ENCODE peak calls at places on chromosomes 12 and 14, in eight cellular contexts. O, R, B, H, I, U, Z and J are unnamed samples. For H3K27me3 and H3K4me1, the result is how much of the 10 kb centered on the place peaks cover.

GRCh38 chr12:104750061-104750460 is 208.0 kb downstream of the SLC41A2 start:
- DNase-seq in O (no peak), R (no peak), B (no peak), H (no peak), I (peak), U (no peak), Z (no peak), J (peak)

GRCh38 chr12:24909667-24910066 is 39.2 kb downstream of the BCAT1 start:
- DNase-seq in O (peak), R (no peak), B (peak), H (no peak), I (no peak), U (no peak), Z (no peak), J (peak)

GRCh38 chr14:79598339-79598738 is 613.0 kb downstream of the DIO2 start:
- DNase-seq in O (no peak), R (no peak), B (no peak), H (no peak), I (no peak), U (no peak), Z (no peak), J (no peak)

GRCh38 chr12:49038291-49038955 is 19.8 kb upstream of the PRKAG1 start:
- DNase-seq in O (no peak), R (no peak), B (no peak), H (no peak), I (no peak), U (no peak), Z (no peak), J (no peak)

GRCh38 chr12:75666126-75666979 is 154.9 kb upstream of the KRR1 start:
- DNase-seq in O (no peak), R (no peak), B (no peak), H (peak), I (peak), U (peak), Z (no peak), J (no peak)

GRCh38 chr12:78562358-78563205 is 302.0 kb upstream of the SYT1 start:
- DNase-seq in O (no peak), R (no peak), B (no peak), H (peak), I (no peak), U (no peak), Z (no peak), J (no peak)

GRCh38 chr12:58897969-58898368 is 22.3 kb downstream of the LRIG3 start:
- DNase-seq in O (no peak), R (no peak), B (no peak), H (no peak), I (no peak), U (no peak), Z (no peak), J (no peak)

GRCh38 chr12:58068706-58069105 is 127.3 kb downstream of the ATP23 start:
- DNase-seq in O (no peak), R (no peak), B (no peak), H (no peak), I (no peak), U (no peak), Z (no peak), J (no peak)

GRCh38 chr12:70543444-70543843 is 93.8 kb downstream of the PTPRB start:
- DNase-seq in O (no peak), R (no peak), B (no peak), H (peak), I (peak), U (no peak), Z (no peak), J (no peak)

GRCh38 chr12:57611116-57611809 is at the start of gene ARHGEF25:
- DNase-seq in O (peak), R (no peak), B (peak), H (peak), I (peak), U (no peak), Z (peak), J (peak)

GRCh38 chr14:45868377-45868776 is 615.4 kb upstream of the MIS18BP1 start:
- DNase-seq in O (no peak), R (no peak), B (no peak), H (no peak), I (no peak), U (no peak), Z (no peak), J (no peak)

GRCh38 chr14:22715186-22715812 is 51.2 kb upstream of the OXA1L start:
- DNase-seq in O (no peak), R (peak), B (no peak), H (peak), I (no peak), U (no peak), Z (no peak), J (no peak)

GRCh38 chr12:12032260-12032761 is 38.4 kb upstream of the BCL2L14 start:
- DNase-seq in O (peak), R (no peak), B (no peak), H (no peak), I (peak), U (no peak), Z (no peak), J (no peak)

GRCh38 chr14:88851587-88851986 is 27.1 kb downstream of the TTC8 start:
- DNase-seq in O (no peak), R (no peak), B (no peak), H (no peak), I (no peak), U (no peak), Z (no peak), J (no peak)

GRCh38 chr12:110199360-110200123 is 75.4 kb downstream of the IFT81 start:
- DNase-seq in O (no peak), R (peak), B (no peak), H (peak), I (peak), U (no peak), Z (no peak), J (no peak)

GRCh38 chr14:25049559-25050493 is at the start of gene STXBP6:
- DNase-seq in O (peak), R (no peak), B (peak), H (peak), I (peak), U (peak), Z (peak), J (peak)

GRCh38 chr12:96814200-96814599 is 92.9 kb upstream of the NEDD1 start:
- DNase-seq in O (no peak), R (no peak), B (no peak), H (no peak), I (no peak), U (no peak), Z (no peak), J (no peak)

GRCh38 chr12:19185262-19185929 is 55.9 kb downstream of the PLEKHA5 start:
- DNase-seq in O (no peak), R (no peak), B (no peak), H (peak), I (no peak), U (no peak), Z (no peak), J (no peak)

GRCh38 chr12:66495709-66496108 is 183.2 kb downstream of the GRIP1 start:
- DNase-seq in O (no peak), R (no peak), B (no peak), H (no peak), I (peak), U (no peak), Z (no peak), J (no peak)

GRCh38 chr14:35678403-35679028 is 130.6 kb downstream of the RALGAPA1 start:
- DNase-seq in O (no peak), R (no peak), B (no peak), H (no peak), I (no peak), U (no peak), Z (no peak), J (no peak)

GRCh38 chr12:91326043-91327027 is 143.7 kb upstream of the DCN start:
- DNase-seq in O (peak), R (peak), B (no peak), H (peak), I (peak), U (peak), Z (peak), J (peak)

GRCh38 chr12:18919826-18920511 is 182.1 kb downstream of the CAPZA3 start:
- DNase-seq in O (no peak), R (no peak), B (no peak), H (no peak), I (no peak), U (peak), Z (no peak), J (no peak)

GRCh38 chr14:50040401-50040775 is 76.0 kb downstream of the VCPKMT start:
- DNase-seq in O (no peak), R (peak), B (no peak), H (peak), I (no peak), U (no peak), Z (no peak), J (no peak)

GRCh38 chr12:120224304-120225199 is 23.6 kb upstream of the RPLP0 start:
- DNase-seq in O (peak), R (no peak), B (peak), H (no peak), I (peak), U (no peak), Z (peak), J (peak)

GRCh38 chr12:96219700-96220206 is 25.6 kb downstream of the ELK3 start:
- DNase-seq in O (no peak), R (no peak), B (no peak), H (peak), I (peak), U (peak), Z (no peak), J (peak)

GRCh38 chr12:32596031-32596430 is 83.1 kb upstream of the DNM1L start:
- DNase-seq in O (no peak), R (no peak), B (no peak), H (no peak), I (no peak), U (no peak), Z (no peak), J (no peak)

GRCh38 chr12:121344506-121344905 is 7.7 kb downstream of the ANAPC5 start:
- DNase-seq in O (no peak), R (no peak), B (no peak), H (no peak), I (no peak), U (no peak), Z (no peak), J (no peak)

GRCh38 chr12:122023339-122024131 is 1.9 kb downstream of the BCL7A start:
- DNase-seq in O (peak), R (peak), B (peak), H (peak), I (peak), U (peak), Z (peak), J (peak)

GRCh38 chr12:6426882-6427671 is 17.7 kb upstream of the CD27 start:
- DNase-seq in O (no peak), R (peak), B (no peak), H (no peak), I (peak), U (peak), Z (no peak), J (no peak)

GRCh38 chr12:127194176-127194575 is 1072.8 kb upstream of the TMEM132C start:
- DNase-seq in O (no peak), R (no peak), B (no peak), H (no peak), I (no peak), U (no peak), Z (no peak), J (no peak)

GRCh38 chr12:9943244-9943643 is 11.1 kb upstream of the CLEC2A start:
- DNase-seq in O (no peak), R (no peak), B (peak), H (no peak), I (no peak), U (no peak), Z (no peak), J (no peak)

GRCh38 chr12:94638521-94638920 is 11.8 kb downstream of the TMCC3 start:
- DNase-seq in O (no peak), R (no peak), B (no peak), H (no peak), I (no peak), U (no peak), Z (no peak), J (no peak)

GRCh38 chr12:99130808-99131538 is 485.9 kb downstream of the APAF1 start:
- DNase-seq in O (no peak), R (no peak), B (no peak), H (no peak), I (no peak), U (no peak), Z (no peak), J (no peak)

GRCh38 chr14:58815781-58816297 is 178.1 kb downstream of the DACT1 start:
- DNase-seq in O (no peak), R (no peak), B (no peak), H (no peak), I (no peak), U (no peak), Z (no peak), J (no peak)

GRCh38 chr14:103016594-103016993 is 40.8 kb downstream of the CDC42BPB start:
- DNase-seq in O (no peak), R (no peak), B (no peak), H (no peak), I (no peak), U (no peak), Z (no peak), J (no peak)

GRCh38 chr12:124390442-124391116 is 95.7 kb downstream of the RFLNA start:
- DNase-seq in O (no peak), R (no peak), B (no peak), H (no peak), I (no peak), U (no peak), Z (no peak), J (peak)
- H3K4me3 ChIP-seq in O (no peak), R (no peak), B (no peak), H (no peak), I (no peak), U (no peak), Z (no peak), J (no peak)

DNA sequence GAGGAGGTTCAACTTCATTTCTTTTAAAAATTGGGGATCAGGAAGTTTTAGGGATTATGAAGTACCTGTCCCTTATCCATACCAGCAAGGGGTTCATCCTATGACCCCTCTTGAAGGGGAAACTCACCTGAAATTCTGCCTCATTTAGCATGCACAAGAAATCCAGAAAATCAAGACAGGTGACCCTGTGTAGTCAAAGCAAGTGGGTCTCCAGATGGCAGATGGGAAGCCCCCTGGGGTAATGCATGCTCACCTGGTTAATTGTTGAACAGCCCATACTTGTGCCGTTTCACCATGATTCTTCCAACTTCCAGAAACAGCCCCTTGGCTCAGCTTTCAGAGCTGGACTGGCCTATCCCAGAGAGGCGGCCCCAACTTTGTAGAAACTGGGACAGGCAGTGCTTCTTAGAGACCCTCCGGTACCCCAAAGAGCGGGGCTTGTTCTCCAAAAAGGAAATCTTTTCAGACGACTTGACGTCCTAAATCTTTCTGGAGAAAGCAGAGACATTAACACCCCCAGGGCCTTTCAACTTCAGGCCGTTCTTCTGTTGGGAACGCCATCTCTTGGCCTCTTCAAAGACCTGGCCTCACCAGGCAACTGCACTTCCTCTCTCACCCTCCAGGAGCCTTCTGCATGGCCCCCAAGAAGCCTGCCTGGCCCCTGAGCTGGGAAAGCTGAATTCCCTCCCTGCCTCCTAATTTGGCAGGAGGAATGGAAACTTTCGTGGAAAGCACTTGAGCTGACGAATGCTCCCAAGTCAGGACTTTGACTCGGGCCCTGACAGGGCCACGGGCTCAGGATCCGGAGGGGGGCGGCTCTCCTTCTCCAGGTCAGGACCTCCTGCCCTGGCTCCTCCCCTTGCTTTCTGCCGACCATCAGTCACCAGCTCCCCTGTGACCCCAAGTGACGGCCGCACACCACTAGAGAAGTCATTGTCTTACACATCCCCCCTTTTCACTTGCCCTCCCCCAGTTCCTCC is 66.1 kb upstream of the ESRRB start:
- DNase-seq in O (no peak), R (no peak), B (no peak), H (peak), I (peak), U (no peak), Z (no peak), J (no peak)
- H3K27me3 ChIP-seq in O (under half), R (under half), B (under half), H (under half), I (half or more), U (under half), Z (under half), J (under half)

GRCh38 chr14:55586411-55586810 is 6.4 kb downstream of the KTN1 start:
- DNase-seq in O (no peak), R (no peak), B (no peak), H (no peak), I (no peak), U (no peak), Z (no peak), J (no peak)
- H3K4me1 ChIP-seq in O (half or more), R (under half), B (half or more), H (under half), I (under half), U (under half), Z (under half), J (under half)

DNA sequence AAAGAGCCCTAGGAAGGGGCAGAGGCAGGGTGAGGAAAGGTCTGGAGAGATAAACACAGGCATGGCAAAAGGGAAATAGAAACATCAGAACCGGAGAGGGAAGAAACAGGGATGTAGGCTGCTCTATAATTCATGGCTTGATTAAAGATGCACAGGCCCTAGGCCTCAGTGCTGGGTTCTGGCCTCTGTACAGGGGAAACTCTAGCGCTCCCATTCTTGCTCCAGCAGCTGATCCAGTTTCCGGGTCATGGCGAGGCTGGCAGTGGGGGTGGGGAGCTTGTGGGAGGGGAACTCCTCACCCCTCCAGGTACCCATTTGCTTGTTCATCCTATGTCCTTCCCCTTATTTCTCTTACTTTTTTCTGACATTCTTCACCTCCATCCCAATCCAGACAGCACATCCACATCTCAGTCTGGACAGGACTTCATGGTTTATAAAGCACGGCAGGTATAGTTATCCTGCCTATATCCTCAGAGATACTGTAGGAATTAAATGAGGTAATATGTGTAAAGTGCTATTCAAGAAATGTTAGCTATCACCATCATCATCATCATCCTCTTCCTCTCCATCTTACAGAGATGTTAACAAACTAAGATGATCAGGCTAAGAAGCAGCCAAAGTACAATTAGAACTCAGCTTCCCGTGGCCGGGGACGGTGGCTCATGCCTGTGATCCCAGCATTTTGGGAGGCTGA is 8.0 kb upstream of the GPR84 start:
- DNase-seq in O (no peak), R (no peak), B (no peak), H (no peak), I (no peak), U (no peak), Z (no peak), J (no peak)
- H3K4me3 ChIP-seq in O (no peak), R (no peak), B (no peak), H (no peak), I (no peak), U (no peak), Z (no peak), J (no peak)

DNA sequence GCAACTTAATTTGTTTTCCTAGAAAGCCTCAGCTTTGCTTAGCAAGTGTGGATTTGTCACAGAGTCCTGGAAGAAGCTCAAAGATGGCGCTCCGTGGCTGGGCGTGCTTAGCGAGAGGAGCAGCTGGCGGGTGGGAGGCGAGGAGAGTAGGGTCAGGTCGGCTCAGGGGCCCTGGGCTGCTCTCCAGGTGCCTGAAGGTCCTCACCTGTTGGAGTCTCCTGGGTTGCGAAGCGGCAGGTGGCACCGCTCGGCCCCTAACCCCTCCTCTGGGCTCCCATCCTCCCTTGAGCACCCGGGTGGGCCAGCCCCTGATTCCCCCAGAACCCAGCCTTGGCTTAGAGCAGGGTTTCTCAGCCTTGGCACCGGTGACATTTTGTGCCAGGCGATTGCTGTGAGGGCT is 25.1 kb downstream of the LRTM2 start:
- DNase-seq in O (peak), R (no peak), B (peak), H (no peak), I (peak), U (peak), Z (no peak), J (no peak)
- H3K27me3 ChIP-seq in O (under half), R (under half), B (under half), H (under half), I (under half), U (under half), Z (under half), J (under half)

DNA sequence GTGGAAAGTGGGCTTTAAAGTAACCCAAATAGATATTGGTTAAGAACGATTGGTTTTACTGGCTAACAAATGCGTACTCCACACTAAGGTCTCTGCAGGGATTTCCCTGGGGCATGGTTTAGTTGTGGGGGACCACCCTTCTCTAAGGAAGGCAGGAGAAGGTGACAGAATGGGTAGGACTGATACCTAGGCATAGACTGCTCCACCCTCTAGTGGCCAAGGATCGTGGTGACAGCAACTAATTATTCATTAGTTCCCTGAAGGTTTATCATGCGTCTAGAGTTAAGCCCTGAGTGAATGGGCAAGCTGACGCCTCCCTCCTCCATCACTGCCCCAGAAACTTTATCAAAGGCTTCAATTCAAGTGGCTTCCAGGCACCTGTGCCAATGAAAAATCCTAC is 9.1 kb downstream of the FAM181A start:
- DNase-seq in O (no peak), R (peak), B (no peak), H (peak), I (peak), U (no peak), Z (no peak), J (no peak)
- H3K4me1 ChIP-seq in O (under half), R (under half), B (under half), H (under half), I (under half), U (under half), Z (under half), J (under half)

GRCh38 chr12:116141110-116141832 is 136.2 kb downstream of the MED13L start:
- DNase-seq in O (no peak), R (peak), B (no peak), H (no peak), I (no peak), U (no peak), Z (no peak), J (no peak)

GRCh38 chr12:116138380-116138779 is 139.1 kb downstream of the MED13L start:
- DNase-seq in O (no peak), R (no peak), B (no peak), H (no peak), I (no peak), U (no peak), Z (no peak), J (no peak)

GRCh38 chr12:116141833-116142162 is 135.7 kb downstream of the MED13L start:
- DNase-seq in O (no peak), R (no peak), B (no peak), H (no peak), I (no peak), U (no peak), Z (no peak), J (no peak)

GRCh38 chr12:116138781-116139180 is 138.7 kb downstream of the MED13L start:
- DNase-seq in O (no peak), R (no peak), B (no peak), H (no peak), I (no peak), U (no peak), Z (no peak), J (no peak)

GRCh38 chr12:116140559-116140958 is 136.9 kb downstream of the MED13L start:
- DNase-seq in O (no peak), R (no peak), B (no peak), H (no peak), I (no peak), U (no peak), Z (no peak), J (no peak)
- H3K4me3 ChIP-seq in O (no peak), R (no peak), B (no peak), H (no peak), I (no peak), U (no peak), Z (no peak), J (no peak)